ENCODE peak calls at places on chromosome 15, in seven cellular contexts. One of them, this sample, is unnamed. For H3K4me1, the result is how much of the 10 kb centered on the place peaks cover.

GRCh38 chr15:88913017-88913849 is at the start of gene MFGE8:
- DNase-seq in HepG2: peak
- DNase-seq in body of pancreas: peak
- DNase-seq in A549: peak
- DNase-seq in uterus: peak
- DNase-seq in ovary: peak
- DNase-seq in heart left ventricle: peak
- DNase-seq in this sample: peak

GRCh38 chr15:40242216-40242599 is 3.3 kb downstream of the PAK6 start:
- DNase-seq in HepG2: no peak
- DNase-seq in heart left ventricle: no peak
- DNase-seq in A549: no peak
- DNase-seq in body of pancreas: no peak
- DNase-seq in ovary: no peak
- DNase-seq in uterus: no peak
- DNase-seq in this sample: no peak

GRCh38 chr15:97547381-97547780 is 413.1 kb upstream of the ARRDC4 start:
- DNase-seq in uterus: no peak
- DNase-seq in A549: no peak
- DNase-seq in HepG2: no peak
- DNase-seq in ovary: no peak
- DNase-seq in heart left ventricle: no peak
- DNase-seq in body of pancreas: no peak
- DNase-seq in this sample: no peak

GRCh38 chr15:58221591-58222241 is 83.5 kb downstream of the AQP9 start:
- DNase-seq in A549: peak
- DNase-seq in ovary: no peak
- DNase-seq in uterus: no peak
- DNase-seq in heart left ventricle: peak
- DNase-seq in body of pancreas: no peak
- DNase-seq in HepG2: peak
- DNase-seq in this sample: no peak

GRCh38 chr15:82851981-82852511 is 42.6 kb downstream of the WHAMM start:
- DNase-seq in A549: no peak
- DNase-seq in HepG2: no peak
- DNase-seq in ovary: no peak
- DNase-seq in heart left ventricle: no peak
- DNase-seq in body of pancreas: no peak
- DNase-seq in uterus: no peak
- DNase-seq in this sample: no peak

GRCh38 chr15:87733005-87733404 is 523.5 kb downstream of the NTRK3 start:
- DNase-seq in A549: no peak
- DNase-seq in uterus: no peak
- DNase-seq in heart left ventricle: no peak
- DNase-seq in HepG2: no peak
- DNase-seq in body of pancreas: no peak
- DNase-seq in ovary: no peak
- DNase-seq in this sample: no peak

GRCh38 chr15:51842852-51843737 is 13.6 kb downstream of the TMOD3 start:
- DNase-seq in body of pancreas: no peak
- DNase-seq in HepG2: peak
- DNase-seq in heart left ventricle: no peak
- DNase-seq in ovary: no peak
- DNase-seq in uterus: no peak
- DNase-seq in A549: no peak
- DNase-seq in this sample: no peak

GRCh38 chr15:68366314-68366713 is 65.6 kb downstream of the ITGA11 start:
- DNase-seq in uterus: no peak
- DNase-seq in A549: no peak
- DNase-seq in HepG2: no peak
- DNase-seq in body of pancreas: no peak
- DNase-seq in heart left ventricle: no peak
- DNase-seq in ovary: no peak
- DNase-seq in this sample: no peak

GRCh38 chr15:31328999-31329639 is 2.5 kb downstream of the KLF13 start:
- DNase-seq in body of pancreas: peak
- DNase-seq in A549: peak
- DNase-seq in heart left ventricle: no peak
- DNase-seq in ovary: peak
- DNase-seq in HepG2: no peak
- DNase-seq in uterus: no peak
- DNase-seq in this sample: no peak

GRCh38 chr15:33200444-33200843 is 5.9 kb upstream of the FMN1 start:
- DNase-seq in A549: no peak
- DNase-seq in body of pancreas: no peak
- DNase-seq in uterus: no peak
- DNase-seq in HepG2: peak
- DNase-seq in heart left ventricle: no peak
- DNase-seq in ovary: no peak
- DNase-seq in this sample: no peak

GRCh38 chr15:39338251-39338650 is 242.6 kb upstream of the THBS1 start:
- DNase-seq in heart left ventricle: no peak
- DNase-seq in body of pancreas: no peak
- DNase-seq in ovary: no peak
- DNase-seq in A549: no peak
- DNase-seq in HepG2: no peak
- DNase-seq in uterus: no peak
- DNase-seq in this sample: no peak

GRCh38 chr15:53297828-53298227 is 461.6 kb downstream of the WDR72 start:
- DNase-seq in body of pancreas: no peak
- DNase-seq in heart left ventricle: no peak
- DNase-seq in ovary: no peak
- DNase-seq in A549: no peak
- DNase-seq in HepG2: peak
- DNase-seq in uterus: no peak
- DNase-seq in this sample: no peak

DNA sequence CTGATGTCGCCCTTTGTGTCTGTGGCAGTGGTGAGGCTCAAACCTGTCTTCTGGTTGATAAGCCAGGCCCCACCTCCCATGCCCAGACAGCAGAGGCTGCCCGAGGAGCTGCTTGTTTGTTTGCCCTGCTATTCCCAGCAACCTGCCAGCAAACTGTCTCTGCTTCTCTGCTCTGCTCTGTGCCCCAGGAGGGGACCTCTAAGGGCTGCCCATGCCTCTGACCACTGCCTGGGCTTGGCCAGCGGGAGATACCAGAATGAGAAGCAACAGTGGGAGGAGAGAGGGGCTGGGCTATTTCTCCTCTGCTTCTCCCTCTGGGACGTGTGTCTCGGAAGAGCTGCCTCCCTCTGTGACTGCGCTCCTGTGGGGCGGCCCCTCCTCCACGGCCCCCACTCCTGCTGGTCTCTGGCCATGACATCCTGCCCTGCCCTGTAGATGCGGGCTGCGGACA is 213.0 kb downstream of the RPLP1 start:
- DNase-seq in A549: no peak
- DNase-seq in ovary: peak
- DNase-seq in heart left ventricle: no peak
- DNase-seq in HepG2: no peak
- DNase-seq in uterus: no peak
- DNase-seq in body of pancreas: no peak
- DNase-seq in this sample: no peak
- TF ChIP-seq POLR2A in A549: no peak
- TF ChIP-seq POLR2A in ovary: no peak
- TF ChIP-seq POLR2A in heart left ventricle: no peak
- TF ChIP-seq POLR2A in HepG2: no peak
- TF ChIP-seq POLR2A in uterus: no peak
- TF ChIP-seq POLR2A in body of pancreas: no peak
- TF ChIP-seq POLR2A in this sample: no peak

GRCh38 chr15:73366766-73367623 is 1.8 kb downstream of the HCN4 start:
- DNase-seq in body of pancreas: no peak
- DNase-seq in A549: no peak
- DNase-seq in HepG2: no peak
- DNase-seq in ovary: no peak
- DNase-seq in uterus: no peak
- DNase-seq in heart left ventricle: no peak
- DNase-seq in this sample: no peak
- H3K4me3 ChIP-seq in body of pancreas: no peak
- H3K4me3 ChIP-seq in A549: peak
- H3K4me3 ChIP-seq in HepG2: no peak
- H3K4me3 ChIP-seq in ovary: no peak
- H3K4me3 ChIP-seq in uterus: no peak
- H3K4me3 ChIP-seq in heart left ventricle: peak
- H3K4me3 ChIP-seq in this sample: no peak

GRCh38 chr15:63507878-63508818 is 3.8 kb downstream of the USP3 start:
- DNase-seq in body of pancreas: no peak
- DNase-seq in heart left ventricle: no peak
- DNase-seq in uterus: no peak
- DNase-seq in ovary: no peak
- DNase-seq in A549: no peak
- DNase-seq in HepG2: no peak
- DNase-seq in this sample: no peak
- H3K4me1 ChIP-seq in body of pancreas: half or more
- H3K4me1 ChIP-seq in heart left ventricle: half or more
- H3K4me1 ChIP-seq in uterus: under half
- H3K4me1 ChIP-seq in ovary: under half
- H3K4me1 ChIP-seq in A549: half or more
- H3K4me1 ChIP-seq in HepG2: half or more
- H3K4me1 ChIP-seq in this sample: under half

DNA sequence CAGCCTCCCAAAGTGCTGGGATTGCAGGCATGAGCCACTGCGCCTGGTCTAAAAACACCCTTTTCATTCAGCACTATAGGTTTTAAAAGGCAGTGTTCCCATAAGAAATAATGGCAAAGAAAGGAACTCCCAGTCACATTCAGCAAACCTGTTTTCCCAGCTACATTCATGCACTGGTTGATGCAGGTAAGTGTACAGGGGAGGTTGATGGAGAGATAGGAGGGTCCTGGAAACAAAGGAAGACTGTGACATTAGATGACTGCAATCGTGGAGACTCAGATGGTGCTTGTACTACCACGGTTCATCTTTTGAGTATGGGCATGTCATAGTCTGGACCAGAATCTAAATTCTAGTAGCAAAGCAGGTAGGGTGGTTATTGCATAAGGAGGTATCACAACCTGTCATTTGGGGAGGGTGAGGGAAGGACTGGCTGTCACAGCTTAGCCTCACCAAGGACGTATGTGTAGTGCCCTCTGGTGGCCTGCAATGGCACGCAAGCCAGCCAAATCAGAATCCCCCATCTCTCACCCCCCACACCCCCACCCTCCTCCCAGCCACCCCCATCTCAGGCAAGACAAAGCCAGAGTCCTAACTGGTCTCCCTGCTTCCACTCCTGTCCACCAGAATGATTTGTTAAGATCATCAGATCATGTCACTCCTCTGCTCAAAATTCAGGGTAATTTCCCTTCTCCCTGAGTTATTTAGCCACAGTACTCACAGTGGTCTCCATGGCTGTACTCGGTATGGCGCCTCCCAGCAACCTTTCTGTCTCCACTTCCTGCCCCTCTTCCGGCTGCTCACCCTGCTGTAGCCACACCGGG is 28.8 kb upstream of the UBL7 start:
- DNase-seq in A549: peak
- DNase-seq in heart left ventricle: peak
- DNase-seq in uterus: peak
- DNase-seq in body of pancreas: peak
- DNase-seq in HepG2: peak
- DNase-seq in ovary: peak
- DNase-seq in this sample: peak
- TF ChIP-seq POLR2A in A549: no peak
- TF ChIP-seq POLR2A in heart left ventricle: no peak
- TF ChIP-seq POLR2A in uterus: no peak
- TF ChIP-seq POLR2A in body of pancreas: no peak
- TF ChIP-seq POLR2A in HepG2: no peak
- TF ChIP-seq POLR2A in ovary: no peak
- TF ChIP-seq POLR2A in this sample: no peak

DNA sequence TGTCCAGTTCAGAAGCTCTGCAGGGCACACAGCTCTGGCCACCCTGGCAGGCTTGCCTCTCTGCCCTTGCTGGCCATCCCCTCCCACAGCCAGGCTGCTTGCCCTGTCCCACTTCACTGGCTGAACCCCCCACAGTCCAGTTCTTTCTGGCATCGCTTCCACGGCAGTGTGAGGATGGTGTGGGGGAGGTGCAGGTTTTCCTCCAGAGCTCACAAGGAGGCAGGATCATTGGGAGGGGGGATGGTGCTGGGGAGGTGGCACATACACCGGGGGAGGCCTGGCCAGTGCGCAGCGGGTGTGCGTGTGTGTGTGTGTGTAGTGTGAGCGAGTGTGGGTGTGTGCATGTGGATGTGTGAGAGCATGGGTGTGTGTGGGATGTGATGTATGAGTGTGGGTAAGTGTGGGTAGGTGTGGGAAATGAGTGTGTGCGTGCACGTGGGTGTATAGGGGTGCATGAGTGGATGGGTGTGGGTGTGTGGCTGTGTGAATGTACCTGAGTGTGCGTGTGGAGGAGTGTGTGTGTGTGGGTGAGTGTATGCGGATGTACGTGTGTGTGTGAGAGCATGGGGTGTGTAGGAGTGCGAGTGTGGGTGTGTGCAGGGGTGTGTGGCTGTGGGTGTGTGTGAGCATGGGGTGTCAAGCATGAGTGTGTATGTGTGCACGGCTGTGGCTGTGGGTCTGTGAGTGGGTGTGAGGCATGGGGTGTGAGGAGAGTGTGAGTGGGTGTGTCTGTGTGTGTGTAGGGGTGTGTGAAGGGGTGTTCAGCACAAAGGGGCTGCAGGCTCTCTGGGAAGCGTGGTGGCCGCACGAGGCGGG is 155.1 kb downstream of the NSMCE3 start:
- DNase-seq in uterus: no peak
- DNase-seq in body of pancreas: no peak
- DNase-seq in A549: no peak
- DNase-seq in ovary: no peak
- DNase-seq in HepG2: no peak
- DNase-seq in heart left ventricle: no peak
- DNase-seq in this sample: no peak
- H3K4me3 ChIP-seq in uterus: no peak
- H3K4me3 ChIP-seq in body of pancreas: no peak
- H3K4me3 ChIP-seq in A549: no peak
- H3K4me3 ChIP-seq in ovary: no peak
- H3K4me3 ChIP-seq in HepG2: no peak
- H3K4me3 ChIP-seq in heart left ventricle: no peak
- H3K4me3 ChIP-seq in this sample: no peak

DNA sequence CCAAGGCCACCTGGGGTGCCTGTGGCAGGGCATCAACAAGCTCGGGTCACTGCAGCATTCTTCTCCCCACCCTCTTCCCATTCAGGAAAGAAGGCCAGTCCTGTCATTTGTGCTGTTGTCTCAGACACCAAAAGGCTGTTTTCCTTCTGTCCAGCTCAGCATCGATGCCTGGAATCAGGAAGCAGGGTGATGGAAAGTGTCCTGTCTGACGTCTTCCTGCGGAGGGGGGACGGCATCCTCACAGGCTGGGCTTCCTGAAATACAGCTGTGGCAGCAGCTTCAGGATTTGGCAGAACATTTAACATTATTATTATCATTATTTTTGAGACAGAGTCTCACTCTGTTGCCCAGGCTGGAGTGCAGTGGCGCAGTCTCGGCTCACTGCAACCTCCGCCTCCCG is 33.0 kb upstream of the ANKDD1A start:
- DNase-seq in HepG2: no peak
- DNase-seq in uterus: no peak
- DNase-seq in body of pancreas: no peak
- DNase-seq in ovary: no peak
- DNase-seq in heart left ventricle: peak
- DNase-seq in A549: no peak
- DNase-seq in this sample: no peak
- H3K4me1 ChIP-seq in HepG2: under half
- H3K4me1 ChIP-seq in uterus: under half
- H3K4me1 ChIP-seq in body of pancreas: under half
- H3K4me1 ChIP-seq in ovary: under half
- H3K4me1 ChIP-seq in heart left ventricle: half or more
- H3K4me1 ChIP-seq in A549: under half
- H3K4me1 ChIP-seq in this sample: under half

GRCh38 chr15:96285306-96285705 is 45.2 kb upstream of the NR2F2 start:
- DNase-seq in heart left ventricle: peak
- DNase-seq in ovary: peak
- DNase-seq in HepG2: no peak
- DNase-seq in A549: no peak
- DNase-seq in body of pancreas: no peak
- DNase-seq in uterus: peak
- DNase-seq in this sample: no peak
- TF ChIP-seq POLR2A in heart left ventricle: no peak
- TF ChIP-seq POLR2A in ovary: no peak
- TF ChIP-seq POLR2A in HepG2: no peak
- TF ChIP-seq POLR2A in A549: no peak
- TF ChIP-seq POLR2A in body of pancreas: no peak
- TF ChIP-seq POLR2A in uterus: no peak
- TF ChIP-seq POLR2A in this sample: no peak

This sample was measured in prostate gland.